ENCODE peak calls at places on chromosome 10, in seven cellular contexts. E, T, K, O, J, W and X are unnamed samples.

GRCh38 chr10:119006451-119007210 is 22.9 kb upstream of the NANOS1 start:
- DNase-seq in E (no peak), T (peak; percentile 76), K (peak; percentile 93), O (no peak), J (peak; percentile 98), W (no peak), X (no peak)

GRCh38 chr10:95246582-95247051 is 44.2 kb downstream of the PDLIM1 start:
- DNase-seq in E (peak; percentile 22), T (peak; percentile 59), K (peak; percentile 87), O (peak; percentile 66), J (peak; percentile 81), W (peak; percentile 54), X (peak; percentile 91)

GRCh38 chr10:114837690-114838089 is 16.1 kb downstream of the FHIP2A start:
- DNase-seq in E (no peak), T (no peak), K (no peak), O (no peak), J (no peak), W (no peak), X (no peak)

GRCh38 chr10:27794157-27794556 is 48.5 kb upstream of the MKX start:
- DNase-seq in E (no peak), T (no peak), K (peak; percentile 39), O (no peak), J (peak; percentile 13), W (no peak), X (no peak)

GRCh38 chr10:60732240-60733188 is 45.8 kb upstream of the CDK1 start:
- DNase-seq in E (peak; percentile 37), T (no peak), K (peak; percentile 1), O (peak; percentile 28), J (peak; percentile 45), W (no peak), X (no peak)

GRCh38 chr10:123309740-123310139 is 155.5 kb downstream of the BUB3 start:
- DNase-seq in E (no peak), T (no peak), K (peak; percentile 3), O (no peak), J (peak; percentile 21), W (no peak), X (no peak)

GRCh38 chr10:16304311-16304710 is 132.5 kb upstream of the PTER start:
- DNase-seq in E (no peak), T (no peak), K (no peak), O (no peak), J (no peak), W (no peak), X (no peak)

GRCh38 chr10:53403688-53404087 is 631.1 kb upstream of the MBL2 start:
- DNase-seq in E (no peak), T (no peak), K (peak; percentile 44), O (no peak), J (peak; percentile 58), W (no peak), X (no peak)

GRCh38 chr10:116195583-116195982 is 77.4 kb downstream of the GFRA1 start:
- DNase-seq in E (no peak), T (no peak), K (no peak), O (no peak), J (no peak), W (no peak), X (no peak)

GRCh38 chr10:84348860-84349259 is 20.5 kb downstream of the CCSER2 start:
- DNase-seq in E (no peak), T (no peak), K (no peak), O (no peak), J (peak; percentile 24), W (no peak), X (no peak)

GRCh38 chr10:6151087-6151977 is 51.4 kb upstream of the PFKFB3 start:
- DNase-seq in E (peak; percentile 24), T (no peak), K (peak; percentile 81), O (peak; percentile 78), J (peak; percentile 70), W (no peak), X (no peak)

GRCh38 chr10:31758495-31758894 is 170.1 kb downstream of the ARHGAP12 start:
- DNase-seq in E (no peak), T (no peak), K (peak; percentile 41), O (no peak), J (peak; percentile 58), W (no peak), X (no peak)

GRCh38 chr10:42755028-42755451 is 27.6 kb upstream of the BMS1 start:
- DNase-seq in E (no peak), T (no peak), K (no peak), O (no peak), J (no peak), W (no peak), X (no peak)

GRCh38 chr10:42753126-42753506 is 29.5 kb upstream of the BMS1 start:
- DNase-seq in E (peak; percentile 32), T (peak; percentile 31), K (peak; percentile 81), O (peak; percentile 56), J (peak; percentile 78), W (no peak), X (peak; percentile 63)

GRCh38 chr10:42753507-42754154 is 29.0 kb upstream of the BMS1 start:
- DNase-seq in E (no peak), T (no peak), K (peak; percentile 10), O (no peak), J (no peak), W (no peak), X (no peak)

GRCh38 chr10:42755591-42756093 is 27.0 kb upstream of the BMS1 start:
- DNase-seq in E (no peak), T (no peak), K (no peak), O (no peak), J (no peak), W (no peak), X (no peak)

GRCh38 chr10:42754155-42755027 is 28.2 kb upstream of the BMS1 start:
- DNase-seq in E (no peak), T (no peak), K (no peak), O (peak; percentile 37), J (peak; percentile 21), W (no peak), X (no peak)
- TF ChIP-seq CTCF in E (no peak), T (no peak), K (no peak), O (no peak), J (no peak), W (no peak), X (no peak)

GRCh38 chr10:43230101-43230908 is 36.6 kb downstream of the RASGEF1A start:
- DNase-seq in E (no peak), T (no peak), K (no peak), O (no peak), J (no peak), W (peak; percentile 13), X (peak; percentile 16)

GRCh38 chr10:43228783-43229207 is 38.1 kb downstream of the RASGEF1A start:
- DNase-seq in E (no peak), T (no peak), K (no peak), O (no peak), J (no peak), W (peak; percentile 17), X (peak; percentile 16)

GRCh38 chr10:43227911-43228782 is 38.7 kb downstream of the RASGEF1A start:
- DNase-seq in E (no peak), T (no peak), K (no peak), O (no peak), J (no peak), W (peak; percentile 14), X (peak; percentile 9)

GRCh38 chr10:43230909-43231522 is 35.8 kb downstream of the RASGEF1A start:
- DNase-seq in E (no peak), T (no peak), K (no peak), O (no peak), J (no peak), W (no peak), X (peak; percentile 18)

DNA sequence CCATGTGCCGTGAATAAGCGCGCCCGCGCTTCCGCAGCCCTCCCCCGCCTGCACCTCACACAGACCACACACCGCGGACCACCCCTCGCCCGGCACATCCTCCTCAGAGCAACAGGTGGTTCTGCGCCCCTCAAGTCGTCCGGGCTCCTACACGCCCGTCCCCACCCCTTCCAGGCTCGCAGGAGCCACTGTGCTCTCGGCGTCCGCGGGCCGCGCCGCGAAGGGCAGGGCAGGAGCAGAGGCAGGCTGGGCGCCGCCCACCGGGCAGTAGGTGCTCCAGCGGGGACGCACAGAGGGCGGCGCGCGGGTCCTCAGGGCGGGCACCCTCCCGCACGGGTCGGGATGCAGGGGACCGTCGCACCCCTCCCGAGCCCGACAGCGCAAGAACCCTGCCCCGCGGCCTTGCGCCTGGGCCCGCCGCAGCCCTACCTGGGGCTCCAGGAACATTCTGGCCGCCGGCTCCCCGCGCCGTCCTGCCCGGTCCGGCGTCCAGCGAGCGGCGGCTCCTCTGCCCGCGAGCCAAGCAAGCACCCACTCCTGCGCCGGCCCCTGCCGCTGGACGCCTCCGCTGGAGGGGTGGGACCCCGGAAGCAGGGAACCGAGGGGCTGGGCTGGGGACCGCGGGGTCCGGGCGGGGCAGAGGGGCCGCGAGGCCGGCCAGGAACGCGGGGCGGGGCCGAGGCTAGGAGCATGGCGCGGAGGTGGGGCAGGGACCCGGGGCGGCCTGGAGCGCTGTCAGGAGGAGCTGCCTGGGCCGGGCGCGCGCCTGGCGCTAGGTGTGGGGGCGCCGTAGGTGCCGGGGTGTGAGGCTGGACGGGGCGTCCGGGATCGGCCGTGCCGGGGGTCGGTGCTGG is 37.4 kb downstream of the RASGEF1A start:
- DNase-seq in E (no peak), T (no peak), K (peak; percentile 39), O (no peak), J (peak; percentile 16), W (peak; percentile 18), X (peak; percentile 16)
- TF ChIP-seq CTCF in E (no peak), T (no peak), K (no peak), O (no peak), J (no peak), W (no peak), X (no peak)

GRCh38 chr10:82953909-82954308 is 1078.9 kb downstream of the NRG3 start:
- DNase-seq in E (no peak), T (no peak), K (no peak), O (no peak), J (no peak), W (no peak), X (no peak)
- TF ChIP-seq CTCF in E (no peak), T (no peak), K (no peak), O (no peak), J (no peak), W (no peak), X (no peak)

GRCh38 chr10:132812544-132812943 is 26.6 kb upstream of the NKX6-2 start:
- DNase-seq in E (no peak), T (no peak), K (no peak), O (no peak), J (no peak), W (no peak), X (no peak)

GRCh38 chr10:132813560-132814468 is 27.9 kb upstream of the NKX6-2 start:
- DNase-seq in E (no peak), T (no peak), K (no peak), O (no peak), J (no peak), W (no peak), X (no peak)

GRCh38 chr10:132813001-132813401 is 27.1 kb upstream of the NKX6-2 start:
- DNase-seq in E (no peak), T (no peak), K (no peak), O (no peak), J (no peak), W (no peak), X (no peak)

GRCh38 chr10:132815161-132815857 is 29.4 kb upstream of the NKX6-2 start:
- DNase-seq in E (no peak), T (no peak), K (no peak), O (no peak), J (no peak), W (no peak), X (no peak)

DNA sequence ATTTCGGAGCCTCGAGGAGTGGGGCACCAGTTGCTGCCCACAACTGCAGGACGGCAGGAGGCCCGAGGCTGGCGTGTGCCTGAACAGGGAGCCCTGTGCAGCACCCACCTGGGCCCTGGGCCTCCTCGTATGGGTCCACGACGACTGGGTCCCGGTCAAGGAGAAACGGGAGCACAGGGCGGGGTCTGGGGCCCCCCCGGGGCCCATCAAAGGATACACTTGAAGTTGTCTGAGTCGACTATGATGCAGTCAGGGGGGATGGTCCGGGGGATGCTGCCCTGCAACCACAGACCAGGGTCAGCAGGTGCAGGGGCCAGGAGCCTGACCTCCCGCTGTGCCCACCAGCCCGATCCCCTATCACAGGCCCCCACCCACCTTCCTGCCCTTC is 28.5 kb upstream of the NKX6-2 start:
- DNase-seq in E (no peak), T (no peak), K (no peak), O (no peak), J (no peak), W (no peak), X (no peak)
- TF ChIP-seq CTCF in E (no peak), T (no peak), K (no peak), O (no peak), J (no peak), W (no peak), X (no peak)